ENCODE peak calls at places on chromosomes 5 and 9, in seven cellular contexts. D is kidney epithelial cell, S is H9, A is A549, T is mesothelial cell of epicardium, K is tibial nerve, Z is fibroblast of the aortic adventitia. E is an unnamed sample.

GRCh38 chr5:93789173-93790070 is 48.0 kb upstream of the POU5F2 start:
- DNase-seq in Z (peak), S (no peak), K (no peak), D (no peak), T (no peak), A (peak), E (no peak)

GRCh38 chr5:88555658-88556057 is 287.0 kb upstream of the TMEM161B start:
- DNase-seq in S (peak), D (no peak), A (no peak), T (no peak), Z (no peak), K (no peak), E (no peak)

GRCh38 chr5:116395708-116396203 is 178.9 kb downstream of the SEMA6A start:
- DNase-seq in Z (peak), T (no peak), S (no peak), K (no peak), D (no peak), A (no peak), E (no peak)

GRCh38 chr5:138770977-138771376 is 17.8 kb downstream of the CTNNA1 start:
- DNase-seq in T (no peak), S (no peak), D (no peak), Z (no peak), A (no peak), K (no peak), E (no peak)

GRCh38 chr9:87592554-87593394 is 95.1 kb downstream of the DAPK1 start:
- DNase-seq in S (no peak), K (peak), A (no peak), D (peak), T (no peak), Z (peak), E (no peak)

GRCh38 chr9:122055668-122056067 is 37.4 kb downstream of the TTLL11 start:
- DNase-seq in K (no peak), A (no peak), Z (no peak), T (no peak), D (no peak), S (no peak), E (no peak)

GRCh38 chr5:15499528-15500325 is at the start of gene FBXL7:
- DNase-seq in Z (peak), T (peak), A (peak), S (peak), D (peak), K (peak), E (peak)

GRCh38 chr9:70746760-70747159 is 332.3 kb upstream of the KLF9 start:
- DNase-seq in S (no peak), Z (peak), D (no peak), K (no peak), T (no peak), A (no peak), E (no peak)

GRCh38 chr9:124210697-124211096 is 47.1 kb upstream of the NEK6 start:
- DNase-seq in S (no peak), K (no peak), A (no peak), D (no peak), Z (no peak), T (no peak), E (no peak)

GRCh38 chr9:111525056-111525977 is at the start of gene ZNF483:
- DNase-seq in D (peak), K (peak), A (peak), Z (peak), T (peak), S (peak), E (peak)

GRCh38 chr5:158701406-158702177 is 398.1 kb downstream of the EBF1 start:
- DNase-seq in D (no peak), A (peak), K (no peak), T (no peak), S (no peak), Z (peak), E (peak)

GRCh38 chr5:142484821-142485387 is 160.1 kb upstream of the SPRY4 start:
- DNase-seq in Z (peak), D (no peak), K (no peak), T (no peak), A (no peak), S (no peak), E (no peak)

GRCh38 chr5:177457239-177458121 is 10.9 kb downstream of the PRR7 start:
- DNase-seq in T (peak), S (peak), D (peak), Z (peak), K (peak), A (peak), E (peak)
- TF ChIP-seq CTCF in T (peak), S (peak), D (peak), Z (peak), K (peak), A (no peak), E (peak)

GRCh38 chr5:21654-22233 is 70.2 kb upstream of the PLEKHG4B start:
- DNase-seq in D (no peak), T (no peak), A (peak), S (no peak), Z (peak), K (no peak), E (no peak)
- TF ChIP-seq CTCF in D (peak), T (no peak), A (peak), S (peak), Z (peak), K (no peak), E (no peak)

GRCh38 chr9:21904776-21905175 is 89.4 kb downstream of the CDKN2A start:
- DNase-seq in K (no peak), T (no peak), D (no peak), A (no peak), S (no peak), Z (no peak), E (no peak)
- TF ChIP-seq CTCF in K (no peak), T (no peak), D (no peak), A (no peak), S (peak), Z (peak), E (no peak)

GRCh38 chr5:32522429-32523143 is 62.8 kb upstream of the SUB1 start:
- DNase-seq in A (no peak), Z (peak), K (peak), D (no peak), S (no peak), T (no peak), E (no peak)
- TF ChIP-seq CTCF in A (no peak), Z (no peak), K (no peak), D (no peak), S (no peak), T (no peak), E (no peak)

GRCh38 chr9:126915846-126916543 is 1.4 kb downstream of the RALGPS1 start:
- DNase-seq in T (no peak), Z (no peak), A (no peak), D (no peak), S (no peak), K (no peak), E (no peak)

GRCh38 chr9:126915281-126915816 is 767 bp downstream of the RALGPS1 start:
- DNase-seq in T (peak), A (no peak), S (peak), Z (no peak), D (no peak), K (no peak), E (no peak)

GRCh38 chr9:126914458-126915280 is at the start of gene RALGPS1:
- DNase-seq in K (peak), S (peak), T (peak), A (peak), Z (peak), D (peak), E (peak)

GRCh38 chr9:126919193-126919592 is 4.6 kb downstream of the RALGPS1 start:
- DNase-seq in A (no peak), K (no peak), D (no peak), T (no peak), S (no peak), Z (no peak), E (no peak)

GRCh38 chr9:126916909-126917308 is 2.3 kb downstream of the RALGPS1 start:
- DNase-seq in D (no peak), A (peak), S (peak), Z (no peak), T (no peak), K (no peak), E (no peak)
- TF ChIP-seq CTCF in D (no peak), A (no peak), S (peak), Z (peak), T (no peak), K (no peak), E (no peak)

DNA sequence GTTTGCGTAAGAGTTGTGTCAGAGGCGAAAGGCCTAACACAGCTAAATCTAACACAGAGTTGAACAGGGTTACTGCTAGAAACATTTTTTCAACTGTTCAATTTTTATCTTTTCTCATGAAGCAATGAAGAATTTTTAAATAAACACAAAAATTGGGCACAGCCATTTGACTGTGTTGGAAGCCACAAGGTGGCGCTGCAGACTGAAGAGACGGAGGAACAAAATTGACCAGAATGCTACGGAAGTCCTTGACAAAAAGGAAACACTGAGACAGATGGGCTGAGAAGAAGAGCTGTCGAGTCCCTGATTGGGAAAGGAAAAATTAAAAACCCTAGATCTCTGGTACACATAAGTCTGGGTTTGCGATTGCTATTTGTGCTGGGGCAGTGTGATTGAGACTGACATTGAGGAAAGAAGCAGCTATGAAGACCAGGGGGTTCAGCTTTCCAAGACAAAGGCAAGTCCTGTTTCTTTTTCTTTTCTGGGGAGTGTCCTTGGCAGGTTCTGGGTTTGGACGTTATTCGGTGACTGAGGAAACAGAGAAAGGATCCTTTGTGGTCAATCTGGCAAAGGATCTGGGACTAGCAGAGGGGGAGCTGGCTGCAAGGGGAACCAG is at the start of gene PCDHB9:
- DNase-seq in S (peak), K (no peak), T (no peak), A (peak), D (no peak), Z (no peak), E (no peak)
- TF ChIP-seq CTCF in S (peak), K (no peak), T (peak), A (no peak), D (peak), Z (peak), E (no peak)

DNA sequence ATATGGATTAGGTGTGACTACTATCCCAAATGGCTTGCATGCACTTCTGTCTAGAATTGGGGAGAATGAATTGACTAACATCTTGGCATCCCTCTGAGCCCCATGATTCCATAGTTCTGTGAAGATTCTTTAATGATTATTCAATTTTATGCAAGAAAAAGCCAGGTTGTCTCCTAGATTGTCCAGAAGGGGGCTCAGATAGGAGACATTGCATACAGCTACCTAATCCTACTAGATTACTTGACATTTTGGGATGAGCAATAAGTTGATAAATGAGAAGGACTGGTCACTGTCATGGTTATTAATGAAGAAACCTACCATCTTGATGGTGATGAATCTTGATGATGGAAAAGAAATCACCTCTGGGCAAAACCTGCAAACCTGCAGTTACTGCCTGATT is 117.0 kb downstream of the CARTPT start:
- DNase-seq in K (no peak), S (no peak), D (no peak), T (no peak), A (peak), Z (peak), E (no peak)
- TF ChIP-seq CTCF in K (no peak), S (peak), D (no peak), T (no peak), A (peak), Z (peak), E (no peak)

DNA sequence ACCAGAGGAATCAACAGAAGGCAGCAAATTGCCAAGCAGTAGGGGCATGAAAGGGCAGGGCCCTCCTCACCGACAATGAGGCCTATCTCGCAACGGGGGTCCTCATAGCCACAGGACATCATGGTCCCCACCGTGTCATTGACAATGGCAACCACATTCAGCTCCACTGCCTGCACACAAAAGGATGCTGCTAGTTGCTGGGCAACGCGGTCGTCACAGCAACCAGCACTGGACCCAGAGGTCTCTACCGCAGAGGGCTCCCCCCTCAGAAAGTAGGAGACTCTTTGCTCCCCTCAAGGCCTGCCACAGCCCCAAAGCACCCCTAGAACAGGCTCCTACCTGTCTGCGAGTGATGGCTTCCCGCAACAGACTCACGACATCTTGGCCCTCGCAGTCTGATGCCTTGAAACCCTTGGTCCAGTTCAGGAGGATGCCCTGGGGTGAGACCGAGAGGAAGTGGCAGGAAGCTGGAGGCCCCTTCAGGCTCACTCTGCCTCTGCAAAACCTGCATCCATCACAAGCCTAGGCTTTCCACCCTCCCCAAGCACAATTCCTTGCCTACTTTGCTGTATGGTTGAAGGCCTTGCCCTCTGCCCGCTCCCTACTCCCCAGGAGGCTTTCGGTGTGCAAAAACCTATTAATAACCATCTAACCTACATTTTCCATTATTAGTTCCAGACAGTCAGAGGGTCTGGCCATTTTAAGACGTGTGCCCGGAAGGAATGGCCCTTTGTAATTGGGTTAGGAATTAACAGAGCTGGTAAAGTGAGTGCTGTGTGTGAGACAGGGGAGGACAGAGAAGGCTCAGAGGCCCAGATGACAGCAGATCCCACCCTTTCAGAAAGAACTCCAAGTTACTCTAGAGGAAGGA is 15.2 kb downstream of the HK3 start:
- DNase-seq in D (no peak), Z (no peak), K (no peak), T (no peak), S (no peak), A (no peak), E (no peak)
- TF ChIP-seq CTCF in D (no peak), Z (no peak), K (no peak), T (no peak), S (no peak), A (no peak), E (no peak)

E was measured in ascending aorta.